ENCODE peak calls at places on chromosome 16, in six cellular contexts. B, C, T, F, W and I are unnamed samples.

GRCh38 chr16:61900482-61900881 is 135.8 kb downstream of the CDH8 start:
- DNase-seq in B (no peak), C (no peak), T (no peak), F (no peak), W (no peak), I (no peak)

GRCh38 chr16:19210175-19210924 is 42.3 kb downstream of the SYT17 start:
- DNase-seq in B (no peak), C (no peak), T (no peak), F (peak), W (no peak), I (no peak)

GRCh38 chr16:21263640-21264211 is 14.4 kb downstream of the CRYM start:
- DNase-seq in B (no peak), C (no peak), T (peak), F (peak), W (peak), I (no peak)

GRCh38 chr16:23500212-23500865 is 10.0 kb downstream of the GGA2 start:
- DNase-seq in B (no peak), C (no peak), T (no peak), F (no peak), W (no peak), I (no peak)

GRCh38 chr16:26672206-26672605 is 394.5 kb upstream of the C16orf82 start:
- DNase-seq in B (no peak), C (no peak), T (no peak), F (no peak), W (no peak), I (no peak)

GRCh38 chr16:65769776-65770438 is 596.6 kb upstream of the CDH5 start:
- DNase-seq in B (no peak), C (peak), T (no peak), F (no peak), W (no peak), I (peak)

GRCh38 chr16:10087151-10087550 is 95.1 kb downstream of the GRIN2A start:
- DNase-seq in B (no peak), C (no peak), T (no peak), F (no peak), W (no peak), I (no peak)

GRCh38 chr16:85168732-85169256 is 56.5 kb upstream of the CIBAR2 start:
- DNase-seq in B (no peak), C (peak), T (peak), F (no peak), W (no peak), I (no peak)

GRCh38 chr16:82157836-82158235 is 12.2 kb downstream of the MPHOSPH6 start:
- DNase-seq in B (no peak), C (no peak), T (no peak), F (no peak), W (no peak), I (no peak)

GRCh38 chr16:77789085-77789611 is 784 bp downstream of the VAT1L start:
- DNase-seq in B (no peak), C (no peak), T (peak), F (no peak), W (no peak), I (no peak)

GRCh38 chr16:61098505-61098904 is 937.7 kb downstream of the CDH8 start:
- DNase-seq in B (no peak), C (no peak), T (no peak), F (no peak), W (no peak), I (no peak)

GRCh38 chr16:31087971-31088370 is 772 bp downstream of the PRSS53 start:
- DNase-seq in B (no peak), C (no peak), T (no peak), F (no peak), W (no peak), I (no peak)

GRCh38 chr16:86942469-86943175 is 364.3 kb downstream of the FOXL1 start:
- DNase-seq in B (no peak), C (no peak), T (no peak), F (no peak), W (no peak), I (no peak)

GRCh38 chr16:89581861-89582563 is 6.5 kb downstream of the CPNE7 start:
- DNase-seq in B (no peak), C (no peak), T (no peak), F (no peak), W (peak), I (no peak)

GRCh38 chr16:82660078-82660645 is 33.4 kb downstream of the CDH13 start:
- DNase-seq in B (no peak), C (no peak), T (no peak), F (no peak), W (no peak), I (no peak)

GRCh38 chr16:85222151-85222863 is 110.0 kb upstream of the CIBAR2 start:
- DNase-seq in B (no peak), C (no peak), T (no peak), F (no peak), W (no peak), I (no peak)

GRCh38 chr16:87956169-87956770 is 5.0 kb downstream of the BANP start:
- DNase-seq in B (no peak), C (peak), T (no peak), F (peak), W (no peak), I (peak)

GRCh38 chr16:9275386-9275785 is 183.9 kb downstream of the HAPSTR1 start:
- DNase-seq in B (no peak), C (no peak), T (no peak), F (no peak), W (no peak), I (no peak)

GRCh38 chr16:15951852-15952251 is 2.4 kb downstream of the ABCC1 start:
- DNase-seq in B (no peak), C (no peak), T (no peak), F (no peak), W (peak), I (no peak)

GRCh38 chr16:78836802-78837489 is 737.5 kb downstream of the WWOX start:
- DNase-seq in B (no peak), C (no peak), T (no peak), F (no peak), W (no peak), I (no peak)

GRCh38 chr16:89798832-89799370 is 17.5 kb downstream of the FANCA start:
- DNase-seq in B (no peak), C (no peak), T (peak), F (no peak), W (no peak), I (no peak)

GRCh38 chr16:19843371-19843770 is 41.3 kb downstream of the GPRC5B start:
- DNase-seq in B (no peak), C (no peak), T (no peak), F (no peak), W (no peak), I (no peak)

GRCh38 chr16:87966685-87967185 is 15.5 kb downstream of the BANP start:
- DNase-seq in B (no peak), C (no peak), T (no peak), F (no peak), W (no peak), I (peak)

GRCh38 chr16:80459331-80459777 is 81.4 kb upstream of the DYNLRB2 start:
- DNase-seq in B (no peak), C (no peak), T (no peak), F (no peak), W (no peak), I (no peak)

GRCh38 chr16:6483634-6484033 is 849.0 kb upstream of the RBFOX1 start:
- DNase-seq in B (no peak), C (no peak), T (peak), F (no peak), W (no peak), I (no peak)

GRCh38 chr16:54062361-54063346 is 223.9 kb downstream of the IRX3 start:
- DNase-seq in B (no peak), C (no peak), T (no peak), F (no peak), W (no peak), I (no peak)

GRCh38 chr16:87453326-87453725 is 39.5 kb downstream of the ZCCHC14 start:
- DNase-seq in B (no peak), C (no peak), T (no peak), F (no peak), W (no peak), I (no peak)

GRCh38 chr16:29784901-29785500 is 5.5 kb upstream of the KIF22 start:
- DNase-seq in B (peak), C (peak), T (no peak), F (no peak), W (no peak), I (peak)

GRCh38 chr16:88970539-88971065 is 6.4 kb downstream of the CBFA2T3 start:
- DNase-seq in B (no peak), C (no peak), T (no peak), F (no peak), W (no peak), I (no peak)

GRCh38 chr16:30354423-30355143 is 525 bp downstream of the CD2BP2 start:
- DNase-seq in B (no peak), C (peak), T (peak), F (no peak), W (no peak), I (no peak)

GRCh38 chr16:69180011-69180338 is 7.0 kb upstream of the SNTB2 start:
- DNase-seq in B (no peak), C (no peak), T (no peak), F (no peak), W (no peak), I (no peak)

GRCh38 chr16:69179255-69180010 is 7.5 kb upstream of the SNTB2 start:
- DNase-seq in B (no peak), C (no peak), T (peak), F (no peak), W (peak), I (peak)

GRCh38 chr16:69186642-69187386 is at the start of gene SNTB2:
- DNase-seq in B (peak), C (peak), T (peak), F (peak), W (peak), I (peak)

GRCh38 chr16:69187387-69187890 is 475 bp downstream of the SNTB2 start:
- DNase-seq in B (no peak), C (peak), T (peak), F (no peak), W (no peak), I (no peak)

GRCh38 chr16:69182730-69183416 is 4.1 kb upstream of the SNTB2 start:
- DNase-seq in B (no peak), C (no peak), T (no peak), F (no peak), W (no peak), I (no peak)
- TF ChIP-seq GABPA in B (no peak), C (no peak), T (no peak), F (no peak), W (no peak), I (no peak)

GRCh38 chr16:83744521-83744981 is 63.2 kb upstream of the HSBP1 start:
- DNase-seq in B (no peak), C (no peak), T (no peak), F (no peak), W (no peak), I (peak)
- H3K27ac ChIP-seq in B (no peak), C (no peak), T (no peak), F (no peak), W (no peak), I (peak)

DNA sequence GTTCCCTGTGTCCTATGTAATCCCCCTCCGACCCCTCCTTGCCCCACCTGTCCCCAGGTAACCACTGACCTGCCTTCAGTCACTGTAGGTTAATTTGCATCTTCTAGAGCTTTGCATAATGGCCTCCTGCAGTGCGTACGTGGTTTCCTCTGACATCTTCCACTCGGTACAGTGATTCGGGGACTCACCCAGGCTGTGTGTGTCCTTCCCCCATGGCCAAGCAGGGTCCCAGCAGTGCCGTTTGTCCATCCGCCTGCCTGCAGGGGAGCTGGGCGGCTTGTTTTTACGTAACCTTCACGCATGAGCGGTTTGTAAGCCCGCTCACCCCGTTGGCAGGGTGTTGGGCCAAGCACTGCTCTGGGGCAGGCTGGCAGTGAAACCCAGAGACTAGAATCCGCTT is 7.9 kb downstream of the MAPK8IP3 start:
- DNase-seq in B (no peak), C (no peak), T (no peak), F (peak), W (no peak), I (no peak)
- TF ChIP-seq GABPA in B (no peak), C (no peak), T (no peak), F (no peak), W (no peak), I (no peak)

GRCh38 chr16:51002889-51003490 is 148.1 kb downstream of the SALL1 start:
- DNase-seq in B (no peak), C (no peak), T (no peak), F (no peak), W (peak), I (no peak)
- H3K27ac ChIP-seq in B (no peak), C (no peak), T (no peak), F (no peak), W (no peak), I (no peak)

GRCh38 chr16:57805176-57805575 is 2.9 kb upstream of the KIFC3 start:
- DNase-seq in B (no peak), C (no peak), T (no peak), F (no peak), W (peak), I (no peak)

GRCh38 chr16:57809276-57809793 is 7.0 kb upstream of the KIFC3 start:
- DNase-seq in B (no peak), C (no peak), T (no peak), F (no peak), W (no peak), I (no peak)

GRCh38 chr16:57808589-57808988 is 6.3 kb upstream of the KIFC3 start:
- DNase-seq in B (no peak), C (no peak), T (no peak), F (no peak), W (no peak), I (no peak)

GRCh38 chr16:57807968-57808528 is 5.8 kb upstream of the KIFC3 start:
- DNase-seq in B (no peak), C (peak), T (peak), F (no peak), W (peak), I (no peak)

GRCh38 chr16:57807252-57807967 is 5.1 kb upstream of the KIFC3 start:
- DNase-seq in B (no peak), C (no peak), T (no peak), F (no peak), W (no peak), I (no peak)
- TF ChIP-seq GABPA in B (no peak), C (no peak), T (no peak), F (no peak), W (no peak), I (no peak)

GRCh38 chr16:5214466-5214865 is 116.9 kb upstream of the EEF2KMT start:
- DNase-seq in B (no peak), C (no peak), T (no peak), F (no peak), W (no peak), I (no peak)
- H3K27ac ChIP-seq in B (no peak), C (no peak), T (no peak), F (no peak), W (no peak), I (no peak)